ENCODE peak calls at places on chromosomes 1 and 21, in six cellular contexts. D is CD4-positive, alpha-beta T cell; V is naive thymus-derived CD4-positive, alpha-beta T cell; U is MM.1S; R is HCT116; Z is neuronal stem cell. T is an unnamed sample. For H3K27me3, the result is how much of the 10 kb centered on the place peaks cover.

GRCh38 chr1:43367026-43367903 is 546 bp downstream of the ELOVL1 start:
- DNase-seq in D (peak), V (peak), Z (no peak), U (peak), R (peak), T (peak)

GRCh38 chr1:207789386-207789785 is 37.5 kb downstream of the CD46 start:
- DNase-seq in Z (no peak), U (no peak), R (no peak), V (no peak), D (no peak), T (no peak)

GRCh38 chr1:186715887-186716809 is 35.9 kb upstream of the PTGS2 start:
- DNase-seq in D (no peak), Z (no peak), U (no peak), V (no peak), R (no peak), T (no peak)

GRCh38 chr1:206029484-206029883 is 5.8 kb upstream of the CTSE start:
- DNase-seq in Z (no peak), U (no peak), V (no peak), R (no peak), D (no peak), T (peak)

GRCh38 chr1:87134061-87134460 is 194.6 kb upstream of the LMO4 start:
- DNase-seq in Z (no peak), V (no peak), U (no peak), D (no peak), R (no peak), T (peak)

GRCh38 chr21:18772404-18772803 is 368.8 kb upstream of the TMPRSS15 start:
- DNase-seq in R (no peak), Z (no peak), U (peak), D (no peak), V (no peak), T (no peak)

GRCh38 chr1:156076609-156077429 is 5.4 kb downstream of the MEX3A start:
- DNase-seq in D (no peak), Z (no peak), U (no peak), R (no peak), V (no peak), T (peak)

GRCh38 chr1:242017580-242018233 is 18.8 kb upstream of the MAP1LC3C start:
- DNase-seq in R (peak), D (no peak), Z (no peak), V (no peak), U (peak), T (no peak)

GRCh38 chr1:205507896-205508714 is 3.6 kb downstream of the CDK18 start:
- DNase-seq in R (no peak), Z (no peak), U (no peak), D (no peak), V (no peak), T (no peak)

GRCh38 chr1:32250893-32251716 is at the start of gene LCK:
- DNase-seq in U (no peak), Z (no peak), V (peak), D (peak), R (no peak), T (no peak)

GRCh38 chr1:218828125-218828650 is 345.5 kb upstream of the LYPLAL1 start:
- DNase-seq in R (no peak), V (no peak), U (no peak), D (no peak), Z (no peak), T (no peak)

GRCh38 chr21:42302794-42303193 is 12.4 kb downstream of the TFF3 start:
- DNase-seq in V (no peak), R (no peak), U (no peak), D (no peak), Z (no peak), T (no peak)

GRCh38 chr1:117796226-117796625 is 133.2 kb downstream of the GDAP2 start:
- DNase-seq in U (no peak), Z (no peak), V (no peak), R (no peak), D (no peak), T (no peak)

GRCh38 chr1:88878731-88879130 is 12.6 kb downstream of the GTF2B start:
- DNase-seq in U (no peak), Z (no peak), D (no peak), V (no peak), R (no peak), T (no peak)

GRCh38 chr1:235582130-235582529 is 67.5 kb downstream of the GNG4 start:
- DNase-seq in Z (no peak), D (no peak), V (no peak), U (no peak), R (no peak), T (no peak)

GRCh38 chr1:108611984-108612383 is 48.9 kb downstream of the HENMT1 start:
- DNase-seq in Z (no peak), R (no peak), D (no peak), V (no peak), U (no peak), T (no peak)

GRCh38 chr21:32482565-32483292 is 70.2 kb downstream of the EVA1C start:
- DNase-seq in R (no peak), Z (no peak), V (no peak), D (no peak), U (no peak), T (no peak)

GRCh38 chr1:14520514-14521163 is 77.8 kb upstream of the KAZN start:
- DNase-seq in Z (no peak), R (no peak), U (no peak), V (no peak), D (no peak), T (no peak)

GRCh38 chr1:226082959-226083302 is 20.4 kb downstream of the H3-3A start:
- DNase-seq in U (peak), V (no peak), Z (no peak), R (no peak), D (no peak), T (peak)

GRCh38 chr1:232047473-232047872 is 420.9 kb downstream of the DISC1 start:
- DNase-seq in U (no peak), D (no peak), Z (no peak), R (peak), V (no peak), T (no peak)

GRCh38 chr1:12595839-12596821 is 21.9 kb downstream of the DHRS3 start:
- DNase-seq in R (no peak), U (no peak), V (no peak), D (no peak), Z (no peak), T (peak)

GRCh38 chr1:24867064-24867870 is 62.8 kb downstream of the RUNX3 start:
- DNase-seq in Z (no peak), U (no peak), R (no peak), V (no peak), D (no peak), T (no peak)

GRCh38 chr21:40936771-40937261 is 89.9 kb upstream of the DSCAM start:
- DNase-seq in Z (no peak), D (no peak), R (no peak), U (no peak), V (no peak), T (no peak)

GRCh38 chr1:47779613-47780012 is 217.6 kb downstream of the TRABD2B start:
- DNase-seq in Z (no peak), V (no peak), D (no peak), U (no peak), R (no peak), T (no peak)
- H3K27me3 ChIP-seq in Z (under half), V (under half), D (under half), U (under half), R (under half), T (under half)

GRCh38 chr1:27585684-27586083 is 18.3 kb downstream of the AHDC1 start:
- DNase-seq in R (no peak), V (no peak), U (no peak), D (no peak), Z (no peak), T (peak)
- H3K27me3 ChIP-seq in R (under half), V (under half), U (under half), D (under half), Z (under half), T (under half)

DNA sequence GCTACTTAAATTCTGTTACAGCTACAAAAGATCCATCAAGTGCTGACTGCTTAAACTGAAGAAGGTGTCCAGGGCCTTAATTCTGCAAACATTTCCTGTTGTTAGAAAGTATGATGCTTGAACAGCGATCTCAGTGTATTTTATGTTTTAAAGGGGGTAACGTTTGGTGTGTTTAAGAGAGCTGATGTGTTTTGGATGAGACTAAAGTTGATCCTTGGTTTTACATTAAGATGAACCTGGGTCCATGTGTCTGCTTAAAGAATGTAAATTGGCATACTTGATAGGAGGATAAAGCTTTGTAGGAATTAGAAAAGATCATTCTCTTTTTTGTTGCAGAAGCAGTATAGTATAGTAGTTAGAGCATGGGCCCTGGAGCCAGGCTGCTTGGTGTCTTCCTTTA is 3.6 kb downstream of the IER5 start:
- DNase-seq in D (no peak), V (no peak), R (no peak), Z (no peak), U (no peak), T (no peak)
- H3K27me3 ChIP-seq in D (under half), V (under half), R (under half), Z (under half), U (under half), T (under half)

DNA sequence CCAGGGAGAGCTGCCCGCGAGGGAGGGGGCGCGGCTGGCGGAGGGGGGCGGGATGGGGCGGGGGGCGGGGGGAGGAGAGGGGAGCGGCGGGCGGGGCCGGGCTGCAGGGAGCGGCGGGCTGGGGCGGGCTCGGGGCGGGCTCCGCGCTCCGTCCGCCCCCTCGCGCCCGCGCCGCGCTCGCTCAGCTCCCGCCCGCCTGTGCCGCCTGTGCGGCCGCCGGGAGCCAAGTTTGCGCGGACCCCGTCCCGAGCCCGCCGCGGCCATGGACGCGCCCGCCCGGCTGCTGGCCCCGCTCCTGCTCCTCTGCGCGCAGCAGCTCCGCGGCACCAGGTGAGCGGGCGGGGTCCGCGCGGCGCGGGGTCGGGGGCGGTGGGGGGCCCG is at the start of gene GABRD:
- DNase-seq in Z (no peak), V (no peak), R (no peak), U (no peak), D (no peak), T (no peak)
- H3K27me3 ChIP-seq in Z (under half), V (under half), R (under half), U (half or more), D (half or more), T (under half)

GRCh38 chr1:90704817-90705216 is 12.3 kb downstream of the BARHL2 start:
- DNase-seq in V (no peak), R (no peak), U (no peak), D (no peak), Z (no peak), T (no peak)
- H3K27me3 ChIP-seq in V (under half), R (under half), U (under half), D (half or more), Z (under half), T (under half)

GRCh38 chr1:202702088-202702487 is 8.2 kb downstream of the SYT2 start:
- DNase-seq in R (no peak), V (no peak), Z (no peak), U (no peak), D (no peak), T (no peak)

GRCh38 chr1:202703191-202703590 is 7.1 kb downstream of the SYT2 start:
- DNase-seq in Z (no peak), U (no peak), D (no peak), R (no peak), V (no peak), T (no peak)

GRCh38 chr1:202700061-202700460 is 10.2 kb downstream of the SYT2 start:
- DNase-seq in V (no peak), D (no peak), R (no peak), Z (no peak), U (no peak), T (no peak)

GRCh38 chr1:202698276-202698675 is 12.0 kb downstream of the SYT2 start:
- DNase-seq in U (no peak), Z (no peak), D (no peak), R (no peak), V (no peak), T (no peak)

GRCh38 chr1:202701200-202701599 is 9.1 kb downstream of the SYT2 start:
- DNase-seq in D (no peak), R (no peak), Z (no peak), V (no peak), U (no peak), T (no peak)
- H3K27me3 ChIP-seq in D (under half), R (half or more), Z (under half), V (under half), U (half or more), T (under half)

GRCh38 chr1:154877370-154877974 is 7.4 kb upstream of the KCNN3 start:
- DNase-seq in V (no peak), D (no peak), R (no peak), U (no peak), Z (no peak), T (no peak)
- H3K27me3 ChIP-seq in V (under half), D (under half), R (under half), U (under half), Z (under half), T (under half)

T was measured in right cardiac atrium.